ENCODE peak calls at places on chromosomes 2 and 18, in four cellular contexts. D is Panc1, M is MCF 10A, I is HL-60. G is an unnamed sample.

GRCh38 chr2:68908392-68908970 is 37.3 kb upstream of the BMP10 start:
- DNase-seq in I (peak; percentile 97), M (peak; percentile 96), D (no peak), G (peak; percentile 95)

GRCh38 chr18:51622676-51623075 is 425.2 kb upstream of the MEX3C start:
- DNase-seq in M (no peak), D (no peak), I (no peak), G (no peak)

GRCh38 chr2:207767461-207768167 is 2.1 kb downstream of the FZD5 start:
- DNase-seq in I (no peak), D (no peak), M (no peak), G (peak; percentile 17)

GRCh38 chr2:205776139-205776538 is 93.8 kb downstream of the NRP2 start:
- DNase-seq in I (peak; percentile 56), M (peak; percentile 35), D (peak; percentile 2), G (peak; percentile 68)

GRCh38 chr2:112679484-112679883 is 33.7 kb downstream of the SLC20A1 start:
- DNase-seq in D (no peak), I (no peak), M (peak; percentile 80), G (no peak)

GRCh38 chr2:98472132-98472650 is 27.5 kb downstream of the INPP4A start:
- DNase-seq in I (no peak), D (no peak), M (no peak), G (no peak)

GRCh38 chr18:59697236-59697932 is at the start of gene CCBE1:
- DNase-seq in D (no peak), M (peak; percentile 85), I (no peak), G (peak; percentile 55)

GRCh38 chr18:48645427-48646002 is 106.7 kb downstream of the CTIF start:
- DNase-seq in I (no peak), M (no peak), D (no peak), G (no peak)

GRCh38 chr18:50441518-50441917 is 66.7 kb downstream of the SKA1 start:
- DNase-seq in D (no peak), I (no peak), M (no peak), G (no peak)

GRCh38 chr18:45954070-45954712 is 12.9 kb downstream of the EPG5 start:
- DNase-seq in D (no peak), I (no peak), M (peak; percentile 57), G (no peak)

GRCh38 chr2:236369606-236370005 is 105.4 kb upstream of the ASB18 start:
- DNase-seq in M (no peak), I (no peak), D (no peak), G (no peak)

GRCh38 chr18:55415258-55415871 is 172.6 kb downstream of the TCF4 start:
- DNase-seq in M (peak; percentile 80), D (peak; percentile 38), I (peak; percentile 79), G (peak; percentile 90)

GRCh38 chr2:46335404-46335965 is 38.3 kb downstream of the EPAS1 start:
- DNase-seq in D (no peak), I (no peak), M (peak; percentile 56), G (no peak)

GRCh38 chr2:79982445-79982844 is 322.1 kb downstream of the LRRTM1 start:
- DNase-seq in I (peak; percentile 14), M (peak; percentile 55), D (no peak), G (peak; percentile 8)

GRCh38 chr2:64688909-64689308 is 35.2 kb upstream of the SERTAD2 start:
- DNase-seq in M (no peak), D (no peak), I (no peak), G (no peak)

GRCh38 chr18:57627488-57627887 is 5.9 kb upstream of the NARS1 start:
- DNase-seq in M (no peak), I (no peak), D (no peak), G (no peak)

GRCh38 chr2:120999374-121000097 is 263.9 kb downstream of the GLI2 start:
- DNase-seq in I (no peak), D (no peak), M (no peak), G (no peak)

GRCh38 chr2:99524056-99524455 is 34.2 kb upstream of the REV1 start:
- DNase-seq in D (no peak), M (no peak), I (no peak), G (no peak)

GRCh38 chr2:173998386-173998785 is 33.2 kb upstream of the SP3 start:
- DNase-seq in D (no peak), M (no peak), I (peak; percentile 59), G (no peak)

GRCh38 chr2:33267043-33267442 is 209.4 kb upstream of the RASGRP3 start:
- DNase-seq in I (no peak), D (no peak), M (no peak), G (no peak)

GRCh38 chr18:56891116-56891515 is 240.0 kb downstream of the WDR7 start:
- DNase-seq in D (no peak), M (no peak), I (no peak), G (no peak)

GRCh38 chr18:11495441-11495840 is 114.0 kb upstream of the SLC35G4 start:
- DNase-seq in I (no peak), M (no peak), D (no peak), G (no peak)

GRCh38 chr2:20568501-20569463 is 82.1 kb downstream of the HS1BP3 start:
- DNase-seq in D (no peak), I (no peak), M (no peak), G (no peak)

GRCh38 chr2:200860092-200860795 is 4.2 kb downstream of the CLK1 start:
- DNase-seq in I (no peak), D (no peak), M (no peak), G (peak; percentile 67)

GRCh38 chr2:119491776-119492525 is 32.3 kb downstream of the SCTR start:
- DNase-seq in D (peak; percentile 62), M (peak; percentile 81), I (no peak), G (no peak)

GRCh38 chr2:30666307-30666874 is 140.9 kb downstream of the CAPN13 start:
- DNase-seq in I (peak; percentile 17), D (peak; percentile 27), M (peak; percentile 84), G (no peak)

GRCh38 chr18:48806551-48807261 is 144.1 kb downstream of the SMAD7 start:
- DNase-seq in I (no peak), M (peak; percentile 48), D (no peak), G (peak; percentile 68)

GRCh38 chr2:196967126-196967525 is 40.6 kb upstream of the PGAP1 start:
- DNase-seq in M (no peak), D (no peak), I (no peak), G (no peak)

GRCh38 chr18:79912994-79913831 is 38.2 kb downstream of the SLC66A2 start:
- DNase-seq in D (no peak), M (no peak), I (no peak), G (no peak)

GRCh38 chr2:145380436-145381017 is 860.6 kb upstream of the ZEB2 start:
- DNase-seq in M (peak; percentile 96), I (no peak), D (no peak), G (no peak)

DNA sequence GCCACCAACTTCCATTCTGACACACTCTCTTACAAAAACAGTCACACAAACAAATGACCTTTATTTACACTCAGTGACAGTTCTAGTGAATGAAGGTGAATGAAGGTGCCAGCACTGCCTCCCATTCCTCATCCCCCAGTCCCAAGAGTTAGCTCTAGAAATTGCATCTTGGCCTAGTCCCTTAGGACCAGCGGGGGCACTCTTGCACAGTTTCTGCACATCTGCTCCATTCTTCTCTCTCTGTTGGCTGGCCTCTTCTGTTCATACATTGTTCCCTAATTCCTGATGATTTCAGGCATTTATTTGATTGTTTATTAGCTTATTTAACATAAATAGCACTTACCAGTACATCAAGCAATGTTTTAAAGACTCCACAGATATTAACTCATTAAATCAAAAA is 30.9 kb downstream of the GAREM1 start:
- DNase-seq in M (peak; percentile 34), D (no peak), I (no peak), G (peak; percentile 12)
- TF ChIP-seq CTCF in M (peak; percentile 12), D (peak; percentile 54), I (no peak), G (no peak)

GRCh38 chr2:28134857-28135256 is 244.3 kb downstream of the BABAM2 start:
- DNase-seq in M (no peak), I (no peak), D (no peak), G (no peak)
- TF ChIP-seq CTCF in M (no peak), I (no peak), D (no peak), G (no peak)

GRCh38 chr2:181058378-181059269 is 78.2 kb downstream of the UBE2E3 start:
- DNase-seq in D (no peak), I (peak; percentile 42), M (peak; percentile 53), G (peak; percentile 68)
- TF ChIP-seq CTCF in D (peak; percentile 74), I (peak; percentile 79), M (peak; percentile 80), G (peak; percentile 98)

DNA sequence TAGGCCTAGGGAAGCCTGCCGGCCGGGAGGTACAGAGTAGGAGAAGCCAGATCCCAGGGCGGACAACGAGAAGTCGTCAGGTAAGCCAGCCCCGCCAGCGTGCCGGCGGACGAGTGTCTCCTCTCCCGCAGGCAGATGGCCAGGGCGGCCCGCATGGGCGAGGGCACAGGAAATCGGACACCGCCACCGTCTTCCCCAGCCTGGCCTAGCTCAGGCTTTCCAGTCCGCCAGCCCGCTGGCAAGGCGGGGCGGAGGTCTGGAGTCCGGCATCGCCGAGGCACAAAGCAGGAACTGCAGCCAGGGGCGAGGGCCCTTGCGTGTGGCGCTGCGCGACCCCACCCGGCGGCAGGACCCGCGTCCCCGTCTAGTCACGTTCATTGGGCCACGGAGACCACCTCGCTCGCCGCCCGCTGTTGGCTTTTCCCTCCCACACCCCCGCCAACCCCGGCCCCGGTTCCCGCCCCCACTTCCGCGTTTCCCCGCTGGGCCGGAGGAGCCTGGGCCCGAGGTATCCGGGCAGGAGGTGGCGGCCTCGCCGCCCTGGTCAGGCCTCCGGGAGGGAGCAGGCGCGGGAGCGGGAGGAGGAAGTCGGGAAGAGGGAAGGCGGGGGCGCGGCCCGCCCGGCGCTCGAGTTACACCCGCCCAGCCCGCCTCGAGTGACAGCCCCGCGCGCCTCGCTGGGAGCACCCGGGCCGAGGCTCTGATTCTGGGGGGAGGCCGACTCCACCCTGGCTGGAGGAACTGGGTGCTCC is at the start of gene GPD2:
- DNase-seq in I (peak; percentile 83), D (no peak), M (peak; percentile 93), G (peak; percentile 59)
- TF ChIP-seq CTCF in I (no peak), D (no peak), M (no peak), G (no peak)

GRCh38 chr2:163471947-163472346 is 263.9 kb downstream of the FIGN start:
- DNase-seq in I (no peak), M (peak; percentile 29), D (no peak), G (no peak)
- TF ChIP-seq CTCF in I (no peak), M (peak; percentile 60), D (peak; percentile 65), G (no peak)

G was measured in activated CD8-positive, alpha-beta T cell treated with anti-CD3 and anti-CD28 coated beads for 36 hours.